ENCODE peak calls at places on chromosomes 6 and 20, in six cellular contexts. H, C, V, Q, M and F are unnamed samples.

GRCh38 chr20:34220581-34220980 is 20.6 kb upstream of the ASIP start:
- DNase-seq in H (no peak), C (no peak), V (no peak), Q (no peak), M (peak; percentile 68), F (no peak)

GRCh38 chr6:24307881-24308280 is 50.0 kb downstream of the DCDC2 start:
- DNase-seq in H (no peak), C (no peak), V (no peak), Q (no peak), M (peak; percentile 45), F (no peak)

GRCh38 chr6:74408844-74409243 is 712.8 kb downstream of the CD109 start:
- DNase-seq in H (no peak), C (no peak), V (no peak), Q (no peak), M (peak; percentile 36), F (no peak)

GRCh38 chr20:25039697-25040437 is 18.1 kb downstream of the ACSS1 start:
- DNase-seq in H (peak; percentile 94), C (peak; percentile 44), V (peak; percentile 92), Q (peak; percentile 98), M (peak; percentile 64), F (no peak)

GRCh38 chr6:135941275-135941674 is 89.8 kb downstream of the PDE7B start:
- DNase-seq in H (no peak), C (no peak), V (peak; percentile 43), Q (no peak), M (peak; percentile 49), F (no peak)

GRCh38 chr6:3910264-3910663 is 61.1 kb downstream of the FAM50B start:
- DNase-seq in H (no peak), C (no peak), V (no peak), Q (no peak), M (no peak), F (no peak)

GRCh38 chr20:25865715-25866656 is 169.3 kb upstream of the ZNF337 start:
- DNase-seq in H (peak; percentile 86), C (peak; percentile 82), V (peak; percentile 59), Q (peak; percentile 80), M (peak; percentile 85), F (no peak)

GRCh38 chr20:5215592-5216304 is 88.9 kb downstream of the CDS2 start:
- DNase-seq in H (no peak), C (no peak), V (no peak), Q (no peak), M (peak; percentile 15), F (no peak)

GRCh38 chr6:26613201-26613600 is 16.4 kb downstream of the ABT1 start:
- DNase-seq in H (no peak), C (no peak), V (no peak), Q (no peak), M (no peak), F (no peak)

GRCh38 chr20:23631226-23631822 is 6.4 kb downstream of the CST3 start:
- DNase-seq in H (no peak), C (no peak), V (no peak), Q (no peak), M (no peak), F (no peak)

GRCh38 chr6:168964138-168964892 is 289.3 kb downstream of the THBS2 start:
- DNase-seq in H (no peak), C (no peak), V (no peak), Q (no peak), M (peak; percentile 65), F (no peak)

GRCh38 chr6:132730560-132730959 is 16.7 kb upstream of the VNN1 start:
- DNase-seq in H (no peak), C (no peak), V (no peak), Q (no peak), M (peak; percentile 85), F (no peak)

GRCh38 chr6:169158750-169159149 is 94.9 kb downstream of the THBS2 start:
- DNase-seq in H (no peak), C (no peak), V (no peak), Q (peak; percentile 58), M (no peak), F (no peak)

GRCh38 chr20:33868042-33868441 is 56.9 kb downstream of the CHMP4B start:
- DNase-seq in H (no peak), C (no peak), V (no peak), Q (no peak), M (no peak), F (no peak)

GRCh38 chr20:766906-767305 is 1.4 kb downstream of the SLC52A3 start:
- DNase-seq in H (no peak), C (no peak), V (no peak), Q (no peak), M (no peak), F (no peak)

GRCh38 chr20:59780494-59781185 is 152.8 kb downstream of the SYCP2 start:
- DNase-seq in H (no peak), C (peak; percentile 1), V (no peak), Q (peak; percentile 19), M (no peak), F (no peak)

GRCh38 chr20:3406481-3407425 is 716 bp downstream of the DNAAF9 start:
- DNase-seq in H (peak; percentile 71), C (peak; percentile 39), V (peak; percentile 46), Q (peak; percentile 75), M (peak; percentile 87), F (no peak)

GRCh38 chr6:24980507-24981384 is 45.0 kb upstream of the RIPOR2 start:
- DNase-seq in H (no peak), C (no peak), V (no peak), Q (no peak), M (peak; percentile 16), F (no peak)

GRCh38 chr6:27582928-27583725 is 110.2 kb upstream of the ZNF184 start:
- DNase-seq in H (no peak), C (no peak), V (no peak), Q (no peak), M (peak; percentile 63), F (no peak)

GRCh38 chr20:57398901-57399535 is 7.8 kb downstream of the RBM38 start:
- DNase-seq in H (peak; percentile 20), C (no peak), V (no peak), Q (no peak), M (no peak), F (no peak)

GRCh38 chr20:57400821-57401564 is 9.8 kb downstream of the RBM38 start:
- DNase-seq in H (peak; percentile 20), C (peak; percentile 15), V (no peak), Q (no peak), M (no peak), F (peak; percentile 82)

GRCh38 chr20:57398231-57398821 is 7.1 kb downstream of the RBM38 start:
- DNase-seq in H (peak; percentile 52), C (no peak), V (peak; percentile 76), Q (no peak), M (no peak), F (peak; percentile 97)

GRCh38 chr20:57400262-57400701 is 9.1 kb downstream of the RBM38 start:
- DNase-seq in H (peak; percentile 29), C (no peak), V (no peak), Q (no peak), M (no peak), F (no peak)

DNA sequence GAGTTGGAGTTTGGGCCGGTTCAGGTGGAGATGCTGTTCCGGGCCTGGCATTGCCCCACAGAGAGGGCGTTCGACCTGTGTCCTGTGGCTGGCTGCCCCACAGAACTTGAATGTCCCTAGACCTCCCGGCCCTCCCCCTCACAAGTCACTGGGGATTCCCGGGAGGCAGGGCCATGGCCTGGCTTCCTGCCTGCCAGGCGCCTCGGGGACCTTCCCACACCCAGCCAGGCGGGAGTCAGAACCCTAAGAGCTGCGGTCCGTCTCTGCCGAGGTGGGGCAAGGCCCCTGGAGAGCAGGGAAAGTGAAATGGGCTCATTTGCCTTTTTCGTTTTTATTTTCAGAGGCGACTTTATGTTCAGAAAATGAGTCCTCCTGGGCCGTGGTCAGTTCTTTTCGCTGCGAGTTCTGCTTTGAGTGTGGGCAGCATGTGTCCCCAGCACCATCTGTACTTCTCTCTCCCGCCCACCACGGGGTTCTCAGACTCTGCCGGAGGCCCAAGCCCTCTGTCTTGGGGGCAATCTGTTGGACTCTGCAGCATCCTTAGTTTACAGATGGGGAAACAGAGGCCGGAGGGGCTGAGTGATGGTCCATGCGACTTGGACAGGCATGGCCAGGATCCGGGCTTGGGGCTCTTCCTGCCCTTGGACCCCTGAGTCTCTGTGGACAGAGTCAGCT is 8.5 kb downstream of the RBM38 start:
- DNase-seq in H (peak; percentile 73), C (peak; percentile 15), V (no peak), Q (no peak), M (no peak), F (peak; percentile 33)
- H3K4me1 ChIP-seq in H (peaks cover 55% of the 10 kb centered on the region), C (peaks cover 47% of the 10 kb centered on the region), V (no peaks in the 10 kb centered on the region), Q (peaks cover 37% of the 10 kb centered on the region), M (peaks cover 11% of the 10 kb centered on the region), F (peaks cover 74% of the 10 kb centered on the region)

GRCh38 chr20:50341880-50342637 is 151.4 kb downstream of the CEBPB start:
- DNase-seq in H (no peak), C (no peak), V (no peak), Q (no peak), M (no peak), F (no peak)
- H3K4me1 ChIP-seq in H (peaks cover 11% of the 10 kb centered on the region), C (peaks cover 42% of the 10 kb centered on the region), V (no peaks in the 10 kb centered on the region), Q (peaks cover 14% of the 10 kb centered on the region), M (peaks cover 37% of the 10 kb centered on the region), F (no peaks in the 10 kb centered on the region)

GRCh38 chr6:7171733-7172132 is 64.0 kb downstream of the RREB1 start:
- DNase-seq in H (no peak), C (no peak), V (no peak), Q (no peak), M (no peak), F (no peak)
- H3K4me1 ChIP-seq in H (peaks cover 37% of the 10 kb centered on the region), C (peaks cover 67% of the 10 kb centered on the region), V (peaks cover 5% of the 10 kb centered on the region), Q (peaks cover 52% of the 10 kb centered on the region), M (peaks cover 52% of the 10 kb centered on the region), F (peaks cover 16% of the 10 kb centered on the region)

GRCh38 chr20:50916257-50916656 is 15.0 kb downstream of the ADNP start:
- DNase-seq in H (no peak), C (no peak), V (no peak), Q (no peak), M (peak; percentile 59), F (no peak)
- H3K4me1 ChIP-seq in H (peaks cover 26% of the 10 kb centered on the region), C (peaks cover 86% of the 10 kb centered on the region), V (peaks cover 36% of the 10 kb centered on the region), Q (peaks cover 29% of the 10 kb centered on the region), M (peaks cover 86% of the 10 kb centered on the region), F (peaks cover 86% of the 10 kb centered on the region)

DNA sequence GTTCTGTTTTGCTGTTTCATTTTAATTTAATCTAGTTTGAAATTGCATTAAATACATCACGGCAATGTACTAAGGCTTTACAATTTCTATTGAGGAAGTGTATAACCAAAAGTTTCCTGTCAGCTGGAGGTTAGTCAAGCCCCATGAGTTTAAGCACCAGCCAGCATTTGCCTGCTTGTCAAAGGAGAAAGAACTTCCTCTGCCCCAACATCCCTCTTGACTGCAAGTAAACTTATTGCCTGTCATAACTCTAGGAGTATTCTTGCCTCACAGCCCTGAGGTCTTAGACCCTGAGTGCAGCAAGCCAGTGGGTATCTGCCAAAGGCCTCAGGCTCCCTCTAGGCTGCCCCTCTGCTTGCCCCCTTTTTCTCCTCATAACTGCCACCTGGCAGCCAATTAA is 106.7 kb upstream of the INSM1 start:
- DNase-seq in H (no peak), C (no peak), V (no peak), Q (no peak), M (no peak), F (peak; percentile 1)
- H3K4me1 ChIP-seq in H (no peaks in the 10 kb centered on the region), C (no peaks in the 10 kb centered on the region), V (no peaks in the 10 kb centered on the region), Q (no peaks in the 10 kb centered on the region), M (no peaks in the 10 kb centered on the region), F (no peaks in the 10 kb centered on the region)

DNA sequence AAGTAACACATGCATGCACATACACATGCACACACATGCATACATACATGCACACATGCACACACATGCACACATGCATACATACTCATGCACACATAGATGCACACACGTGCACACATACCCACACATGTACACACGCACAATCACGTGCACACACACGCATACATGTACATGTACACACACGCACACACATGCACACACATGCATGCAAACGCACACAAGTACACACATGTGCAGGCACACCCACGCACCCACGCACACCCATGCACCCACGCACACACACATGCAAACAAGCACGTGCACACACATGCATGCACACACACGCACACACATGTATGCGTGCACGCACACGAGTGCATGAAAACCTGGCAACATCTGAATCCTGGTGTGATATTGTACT is 232.7 kb upstream of the CDH4 start:
- DNase-seq in H (no peak), C (no peak), V (no peak), Q (no peak), M (no peak), F (no peak)
- H3K4me1 ChIP-seq in H (no peaks in the 10 kb centered on the region), C (no peaks in the 10 kb centered on the region), V (no peaks in the 10 kb centered on the region), Q (no peaks in the 10 kb centered on the region), M (no peaks in the 10 kb centered on the region), F (no peaks in the 10 kb centered on the region)